ENCODE peak calls at places on chromosomes 4 and X, in eight cellular contexts. One of them, this sample, is unnamed.

GRCh38 chr4:174193438-174194015 is 89.9 kb downstream of the FBXO8 start:
- ATAC-seq in Panc1: no peak
- ATAC-seq in PC-3: peak
- ATAC-seq in CD4-positive, alpha-beta T cell: no peak
- ATAC-seq in heart right ventricle: no peak
- ATAC-seq in upper lobe of left lung: no peak
- ATAC-seq in pancreas: no peak
- ATAC-seq in body of pancreas: no peak
- ATAC-seq in this sample: no peak

GRCh38 chrX:66045894-66046293 is 6.0 kb upstream of the VSIG4 start:
- ATAC-seq in CD4-positive, alpha-beta T cell: no peak
- ATAC-seq in pancreas: no peak
- ATAC-seq in body of pancreas: no peak
- ATAC-seq in PC-3: no peak
- ATAC-seq in Panc1: no peak
- ATAC-seq in heart right ventricle: no peak
- ATAC-seq in upper lobe of left lung: no peak
- ATAC-seq in this sample: no peak

GRCh38 chr4:83516042-83516772 is 19.7 kb upstream of the GPAT3 start:
- ATAC-seq in pancreas: no peak
- ATAC-seq in body of pancreas: no peak
- ATAC-seq in upper lobe of left lung: no peak
- ATAC-seq in Panc1: no peak
- ATAC-seq in heart right ventricle: no peak
- ATAC-seq in CD4-positive, alpha-beta T cell: no peak
- ATAC-seq in PC-3: peak
- ATAC-seq in this sample: no peak

GRCh38 chr4:149121015-149121404 is 678.8 kb upstream of the NR3C2 start:
- ATAC-seq in PC-3: no peak
- ATAC-seq in pancreas: no peak
- ATAC-seq in CD4-positive, alpha-beta T cell: no peak
- ATAC-seq in upper lobe of left lung: no peak
- ATAC-seq in heart right ventricle: no peak
- ATAC-seq in body of pancreas: no peak
- ATAC-seq in Panc1: no peak
- ATAC-seq in this sample: peak

GRCh38 chrX:48835524-48836329 is at the start of gene PCSK1N:
- ATAC-seq in upper lobe of left lung: no peak
- ATAC-seq in heart right ventricle: no peak
- ATAC-seq in pancreas: no peak
- ATAC-seq in PC-3: peak
- ATAC-seq in CD4-positive, alpha-beta T cell: peak
- ATAC-seq in Panc1: peak
- ATAC-seq in body of pancreas: no peak
- ATAC-seq in this sample: no peak

GRCh38 chr4:94226763-94227162 is 19.1 kb downstream of the SMARCAD1 start:
- ATAC-seq in PC-3: no peak
- ATAC-seq in CD4-positive, alpha-beta T cell: no peak
- ATAC-seq in upper lobe of left lung: no peak
- ATAC-seq in body of pancreas: no peak
- ATAC-seq in pancreas: no peak
- ATAC-seq in Panc1: no peak
- ATAC-seq in heart right ventricle: no peak
- ATAC-seq in this sample: no peak

GRCh38 chr4:15344041-15344440 is 83.8 kb upstream of the C1QTNF7 start:
- ATAC-seq in PC-3: no peak
- ATAC-seq in Panc1: no peak
- ATAC-seq in heart right ventricle: no peak
- ATAC-seq in upper lobe of left lung: peak
- ATAC-seq in pancreas: no peak
- ATAC-seq in body of pancreas: no peak
- ATAC-seq in CD4-positive, alpha-beta T cell: no peak
- ATAC-seq in this sample: no peak

GRCh38 chr4:132240094-132240493 is 909.0 kb upstream of the PCDH10 start:
- ATAC-seq in upper lobe of left lung: no peak
- ATAC-seq in PC-3: no peak
- ATAC-seq in body of pancreas: no peak
- ATAC-seq in CD4-positive, alpha-beta T cell: no peak
- ATAC-seq in pancreas: no peak
- ATAC-seq in Panc1: no peak
- ATAC-seq in heart right ventricle: no peak
- ATAC-seq in this sample: no peak

GRCh38 chr4:35151816-35152572 is 1092.3 kb downstream of the ARAP2 start:
- ATAC-seq in upper lobe of left lung: no peak
- ATAC-seq in CD4-positive, alpha-beta T cell: no peak
- ATAC-seq in PC-3: peak
- ATAC-seq in body of pancreas: no peak
- ATAC-seq in heart right ventricle: no peak
- ATAC-seq in Panc1: no peak
- ATAC-seq in pancreas: no peak
- ATAC-seq in this sample: no peak

GRCh38 chr4:75673959-75674328 is 733 bp upstream of the G3BP2 start:
- ATAC-seq in heart right ventricle: no peak
- ATAC-seq in PC-3: no peak
- ATAC-seq in CD4-positive, alpha-beta T cell: no peak
- ATAC-seq in upper lobe of left lung: no peak
- ATAC-seq in pancreas: no peak
- ATAC-seq in body of pancreas: no peak
- ATAC-seq in Panc1: no peak
- ATAC-seq in this sample: no peak
- H3K27ac ChIP-seq in heart right ventricle: peak
- H3K27ac ChIP-seq in PC-3: peak
- H3K27ac ChIP-seq in CD4-positive, alpha-beta T cell: peak
- H3K27ac ChIP-seq in upper lobe of left lung: peak
- H3K27ac ChIP-seq in pancreas: peak
- H3K27ac ChIP-seq in body of pancreas: peak
- H3K27ac ChIP-seq in Panc1: peak
- H3K27ac ChIP-seq in this sample: peak

DNA sequence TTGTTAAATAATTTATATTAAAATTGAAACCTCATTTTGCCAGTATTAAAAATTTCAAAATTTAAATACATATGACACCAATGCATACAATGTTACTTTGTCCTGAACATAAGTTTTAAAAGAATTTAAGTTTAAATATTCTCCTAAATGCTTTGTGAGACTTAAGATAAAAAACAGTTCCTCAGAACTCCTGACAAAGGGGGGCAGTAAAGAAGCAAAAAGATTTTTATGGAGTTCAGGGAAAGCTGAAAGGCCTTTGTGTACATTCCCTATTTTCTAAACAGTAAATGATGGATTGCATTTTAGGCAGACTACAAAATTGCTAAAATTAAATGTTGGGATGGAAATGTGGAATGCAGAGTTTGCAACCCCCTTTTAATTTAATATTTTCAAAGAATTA is 81.8 kb downstream of the SNCA start:
- ATAC-seq in CD4-positive, alpha-beta T cell: no peak
- ATAC-seq in Panc1: no peak
- ATAC-seq in heart right ventricle: no peak
- ATAC-seq in pancreas: no peak
- ATAC-seq in PC-3: no peak
- ATAC-seq in upper lobe of left lung: no peak
- ATAC-seq in body of pancreas: no peak
- ATAC-seq in this sample: no peak
- TF ChIP-seq CTCF in CD4-positive, alpha-beta T cell: no peak
- TF ChIP-seq CTCF in Panc1: no peak
- TF ChIP-seq CTCF in heart right ventricle: no peak
- TF ChIP-seq CTCF in pancreas: no peak
- TF ChIP-seq CTCF in PC-3: no peak
- TF ChIP-seq CTCF in upper lobe of left lung: no peak
- TF ChIP-seq CTCF in body of pancreas: no peak
- TF ChIP-seq CTCF in this sample: no peak

GRCh38 chr4:176290520-176290919 is 21.5 kb upstream of the ASB5 start:
- ATAC-seq in upper lobe of left lung: no peak
- ATAC-seq in pancreas: no peak
- ATAC-seq in Panc1: no peak
- ATAC-seq in heart right ventricle: no peak
- ATAC-seq in body of pancreas: no peak
- ATAC-seq in CD4-positive, alpha-beta T cell: no peak
- ATAC-seq in PC-3: no peak
- ATAC-seq in this sample: no peak
- H3K27ac ChIP-seq in upper lobe of left lung: no peak
- H3K27ac ChIP-seq in pancreas: no peak
- H3K27ac ChIP-seq in Panc1: no peak
- H3K27ac ChIP-seq in heart right ventricle: no peak
- H3K27ac ChIP-seq in body of pancreas: no peak
- H3K27ac ChIP-seq in CD4-positive, alpha-beta T cell: no peak
- H3K27ac ChIP-seq in PC-3: no peak
- H3K27ac ChIP-seq in this sample: no peak

DNA sequence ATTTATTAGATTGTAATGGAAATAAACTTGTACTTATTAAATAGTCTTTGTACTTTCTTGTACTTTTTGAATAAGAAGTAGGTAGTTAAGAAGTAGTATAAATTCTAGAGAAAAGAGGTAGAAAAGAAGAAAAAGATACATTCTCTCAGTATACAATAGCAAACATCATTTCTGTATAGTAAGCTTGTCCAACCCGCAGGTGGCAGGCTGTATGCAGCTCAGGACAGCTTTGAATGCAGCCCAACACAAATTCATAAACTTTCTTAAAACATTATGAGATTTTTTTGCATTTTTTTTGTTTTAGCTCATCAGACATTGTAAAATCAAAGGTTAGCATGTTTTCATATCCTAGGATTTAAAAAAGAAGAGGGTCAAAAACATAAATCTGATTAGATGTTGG is 441.6 kb downstream of the DTHD1 start:
- ATAC-seq in PC-3: no peak
- ATAC-seq in heart right ventricle: no peak
- ATAC-seq in pancreas: no peak
- ATAC-seq in Panc1: no peak
- ATAC-seq in CD4-positive, alpha-beta T cell: no peak
- ATAC-seq in upper lobe of left lung: no peak
- ATAC-seq in body of pancreas: no peak
- ATAC-seq in this sample: no peak
- TF ChIP-seq CTCF in PC-3: no peak
- TF ChIP-seq CTCF in heart right ventricle: no peak
- TF ChIP-seq CTCF in pancreas: no peak
- TF ChIP-seq CTCF in Panc1: no peak
- TF ChIP-seq CTCF in CD4-positive, alpha-beta T cell: no peak
- TF ChIP-seq CTCF in upper lobe of left lung: no peak
- TF ChIP-seq CTCF in body of pancreas: no peak
- TF ChIP-seq CTCF in this sample: no peak

GRCh38 chrX:119636419-119636818 is 30.2 kb upstream of the NKRF start:
- ATAC-seq in Panc1: no peak
- ATAC-seq in CD4-positive, alpha-beta T cell: no peak
- ATAC-seq in body of pancreas: no peak
- ATAC-seq in heart right ventricle: no peak
- ATAC-seq in pancreas: no peak
- ATAC-seq in PC-3: no peak
- ATAC-seq in upper lobe of left lung: no peak
- ATAC-seq in this sample: no peak
- H3K27ac ChIP-seq in Panc1: no peak
- H3K27ac ChIP-seq in CD4-positive, alpha-beta T cell: no peak
- H3K27ac ChIP-seq in body of pancreas: no peak
- H3K27ac ChIP-seq in heart right ventricle: no peak
- H3K27ac ChIP-seq in pancreas: no peak
- H3K27ac ChIP-seq in PC-3: no peak
- H3K27ac ChIP-seq in upper lobe of left lung: no peak
- H3K27ac ChIP-seq in this sample: no peak

This sample was measured in gastroesophageal sphincter.